ENCODE peak calls at places on chromosomes 7 and 10, in ten cellular contexts. M, V, K, X, L, Z, J, Y, S and C are unnamed samples.

GRCh38 chr7:103123529-103123928 is 25.4 kb downstream of the NAPEPLD start:
- DNase-seq in M (no peak), V (no peak), K (no peak), X (no peak), L (no peak), Z (no peak), J (no peak), Y (no peak), S (no peak), C (no peak)

GRCh38 chr7:32501522-32501921 is 6.2 kb downstream of the AVL9 start:
- DNase-seq in M (no peak), V (peak; percentile 49), K (no peak), X (no peak), L (no peak), Z (no peak), J (no peak), Y (peak; percentile 24), S (no peak), C (no peak)

GRCh38 chr7:43666938-43667337 is 62.4 kb downstream of the COA1 start:
- DNase-seq in M (no peak), V (no peak), K (no peak), X (no peak), L (no peak), Z (no peak), J (no peak), Y (no peak), S (no peak), C (no peak)

GRCh38 chr7:25148772-25149575 is 23.9 kb upstream of the CYCS start:
- DNase-seq in M (no peak), V (no peak), K (no peak), X (no peak), L (no peak), Z (no peak), J (no peak), Y (no peak), S (no peak), C (no peak)

GRCh38 chr10:13790196-13790595 is 203.4 kb downstream of the PRPF18 start:
- DNase-seq in M (no peak), V (no peak), K (no peak), X (no peak), L (no peak), Z (no peak), J (no peak), Y (no peak), S (no peak), C (no peak)

GRCh38 chr7:46137725-46138124 is 216.7 kb upstream of the IGFBP3 start:
- DNase-seq in M (no peak), V (no peak), K (no peak), X (no peak), L (no peak), Z (no peak), J (no peak), Y (no peak), S (no peak), C (no peak)

GRCh38 chr7:103805376-103805775 is 184.1 kb downstream of the RELN start:
- DNase-seq in M (no peak), V (no peak), K (no peak), X (no peak), L (no peak), Z (no peak), J (no peak), Y (no peak), S (no peak), C (no peak)

GRCh38 chr7:2204446-2204845 is 28.3 kb downstream of the MAD1L1 start:
- DNase-seq in M (no peak), V (no peak), K (no peak), X (peak; percentile 42), L (no peak), Z (no peak), J (no peak), Y (no peak), S (no peak), C (no peak)

GRCh38 chr10:132940791-132941465 is 1.4 kb downstream of the CFAP46 start:
- DNase-seq in M (no peak), V (no peak), K (no peak), X (no peak), L (no peak), Z (no peak), J (no peak), Y (no peak), S (no peak), C (no peak)

GRCh38 chr10:132942101-132942739 is at the start of gene CFAP46:
- DNase-seq in M (no peak), V (no peak), K (no peak), X (no peak), L (peak; percentile 51), Z (no peak), J (no peak), Y (peak; percentile 18), S (peak; percentile 62), C (peak; percentile 29)

GRCh38 chr10:132942740-132943554 is 577 bp upstream of the CFAP46 start:
- DNase-seq in M (no peak), V (no peak), K (no peak), X (no peak), L (no peak), Z (no peak), J (no peak), Y (no peak), S (no peak), C (no peak)

GRCh38 chr10:132939957-132940790 is 2.2 kb downstream of the CFAP46 start:
- DNase-seq in M (peak; percentile 35), V (no peak), K (peak; percentile 68), X (no peak), L (no peak), Z (no peak), J (no peak), Y (no peak), S (peak; percentile 43), C (no peak)

DNA sequence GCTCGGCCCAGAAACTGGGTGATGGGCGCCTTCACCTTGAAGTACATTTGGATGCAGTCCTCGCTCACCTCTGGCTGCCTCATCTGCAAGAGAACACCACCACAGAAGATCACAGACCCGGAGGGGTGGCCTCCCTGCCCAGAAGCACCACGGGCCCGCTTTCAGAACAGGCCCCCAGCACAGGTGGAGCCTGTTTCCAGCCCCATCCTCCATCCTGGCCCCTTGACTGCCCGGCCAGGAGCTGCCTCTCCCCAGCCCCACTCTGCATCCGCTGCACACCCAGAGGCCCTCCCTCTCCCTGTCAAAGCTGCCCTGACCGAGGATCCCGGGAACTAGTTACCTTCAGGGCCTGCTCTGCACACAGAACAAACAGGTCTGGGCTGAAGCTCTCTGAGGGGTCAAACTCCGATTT is 724 bp downstream of the CFAP46 start:
- DNase-seq in M (no peak), V (no peak), K (no peak), X (no peak), L (no peak), Z (no peak), J (no peak), Y (no peak), S (no peak), C (no peak)
- H3K4me3 ChIP-seq in M (no peak overlapping the region), V (peak overlapping the region; percentile 34), K (no peak overlapping the region), X (peak overlapping the region; percentile 71), L (no peak overlapping the region), Z (peak overlapping the region; percentile 44), J (no peak overlapping the region), Y (peak overlapping the region; percentile 57), S (peak overlapping the region; percentile 42), C (peak overlapping the region; percentile 39)

GRCh38 chr7:79965946-79966345 is 168.7 kb upstream of the GNAI1 start:
- DNase-seq in M (no peak), V (no peak), K (no peak), X (no peak), L (no peak), Z (no peak), J (no peak), Y (no peak), S (no peak), C (no peak)

GRCh38 chr7:79968249-79968648 is 166.4 kb upstream of the GNAI1 start:
- DNase-seq in M (no peak), V (no peak), K (no peak), X (no peak), L (no peak), Z (no peak), J (no peak), Y (no peak), S (no peak), C (no peak)

GRCh38 chr7:79968894-79969293 is 165.7 kb upstream of the GNAI1 start:
- DNase-seq in M (no peak), V (no peak), K (no peak), X (no peak), L (no peak), Z (no peak), J (no peak), Y (no peak), S (no peak), C (no peak)

DNA sequence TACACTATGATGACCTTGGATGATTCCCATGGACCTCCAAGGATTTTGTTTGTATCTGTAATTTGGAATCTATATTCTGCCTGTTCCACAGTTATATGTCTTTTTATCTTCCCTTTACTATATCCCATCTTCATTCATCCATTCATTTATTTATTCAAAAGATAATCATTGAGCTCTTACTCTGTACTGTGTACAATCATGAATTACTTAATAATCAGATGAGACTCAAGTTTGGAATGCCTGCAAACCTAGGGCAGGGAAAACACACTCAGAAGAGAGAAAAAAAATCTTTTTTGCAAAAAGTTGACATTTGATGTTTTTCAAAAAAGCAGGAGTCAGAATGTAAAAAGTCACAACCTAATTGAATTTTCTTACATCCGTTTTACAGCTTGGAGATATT is 170.2 kb upstream of the GNAI1 start:
- DNase-seq in M (no peak), V (no peak), K (no peak), X (no peak), L (no peak), Z (no peak), J (no peak), Y (no peak), S (no peak), C (no peak)
- TF ChIP-seq POLR2AphosphoS5 in M (no peak), V (no peak), K (no peak), X (no peak), L (no peak), Z (no peak), J (no peak), Y (no peak), S (no peak), C (no peak)

DNA sequence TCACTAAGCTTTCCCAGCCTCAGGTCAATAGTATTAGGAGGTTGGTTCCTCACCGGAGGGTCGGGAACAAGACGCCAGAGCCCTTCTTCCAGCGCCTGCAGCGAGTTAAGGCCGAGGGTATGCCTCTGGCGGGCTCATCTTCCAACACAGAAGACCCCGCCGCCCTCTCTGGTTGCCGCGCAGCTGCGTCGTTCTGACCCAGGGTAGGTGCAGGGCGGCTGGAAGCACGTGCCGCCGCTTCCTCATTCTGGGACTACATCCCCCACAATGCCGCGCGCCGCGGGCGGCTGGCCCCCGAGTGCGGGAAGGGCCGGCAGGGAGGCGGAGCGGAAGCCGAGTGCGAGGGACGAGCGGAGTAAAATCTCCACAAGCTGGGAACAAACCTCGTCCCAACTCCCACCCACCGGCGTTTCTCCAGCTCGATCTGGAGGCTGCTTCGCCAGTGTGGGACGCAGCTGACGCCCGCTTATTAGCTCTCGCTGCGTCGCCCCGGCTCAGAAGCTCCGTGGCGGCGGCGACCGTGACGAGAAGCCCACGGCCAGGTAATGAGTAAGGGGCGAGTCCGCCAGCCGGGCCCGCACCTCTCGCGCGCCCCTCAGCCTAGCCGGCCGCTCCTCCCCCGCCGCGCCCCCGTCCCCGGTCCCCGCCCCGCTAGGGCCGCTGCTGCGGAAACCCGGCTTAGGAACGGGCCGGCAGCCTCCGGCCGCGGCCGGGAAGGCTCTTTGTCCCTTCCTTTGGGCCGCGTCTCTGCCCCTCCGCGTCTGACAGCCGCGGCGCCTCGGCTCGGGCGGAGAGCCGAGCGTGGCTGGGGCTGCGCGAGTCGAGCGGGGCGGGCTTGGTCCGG is at the start of gene CCDC126:
- DNase-seq in M (peak; percentile 95), V (peak; percentile 83), K (peak; percentile 91), X (peak; percentile 91), L (peak; percentile 94), Z (peak; percentile 95), J (peak; percentile 94), Y (peak; percentile 79), S (peak; percentile 93), C (peak; percentile 92)
- TF ChIP-seq POLR2A in M (peak; percentile 63), V (peak; percentile 72), K (peak; percentile 58), X (no peak), L (peak; percentile 53), Z (peak; percentile 14), J (peak; percentile 30), Y (no peak), S (peak; percentile 10), C (peak; percentile 62)

DNA sequence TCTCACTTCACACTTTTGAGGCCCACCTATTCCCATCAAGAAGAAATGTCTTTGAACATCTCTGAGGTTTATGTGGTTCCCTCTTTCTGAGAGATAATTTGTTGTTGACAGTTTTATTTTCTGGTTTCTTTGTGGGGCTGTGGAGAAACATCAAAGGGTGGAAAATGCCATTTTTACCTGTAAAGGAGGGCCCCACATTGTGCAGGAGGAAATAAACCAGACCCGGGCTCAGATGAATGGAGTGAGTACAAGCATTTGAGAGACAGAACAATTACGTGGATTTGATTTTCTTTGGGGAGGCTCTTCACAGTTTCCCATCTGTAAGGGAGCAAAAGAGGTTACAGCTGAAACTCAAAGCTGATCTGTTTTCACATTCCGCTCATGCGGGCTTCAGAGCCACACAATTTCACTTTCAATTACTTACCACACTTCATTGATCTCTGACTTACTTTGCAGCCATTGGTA is 29.8 kb downstream of the ITPRIP start:
- DNase-seq in M (no peak), V (no peak), K (no peak), X (no peak), L (no peak), Z (peak; percentile 29), J (no peak), Y (no peak), S (no peak), C (no peak)
- H3K4me3 ChIP-seq in M (no peak overlapping the region), V (no peak overlapping the region), K (no peak overlapping the region), X (no peak overlapping the region), L (no peak overlapping the region), Z (no peak overlapping the region), J (no peak overlapping the region), Y (no peak overlapping the region), S (no peak overlapping the region), C (no peak overlapping the region)